ENCODE peak calls at places on chromosomes 2 and 18, in five cellular contexts. U is AG10803; O is body of pancreas; H is CD4-positive, alpha-beta T cell; T is D721Med. M is an unnamed sample.

GRCh38 chr2:71353247-71353646 is 21.7 kb downstream of the ZNF638 start:
- DNase-seq in O (no peak), H (no peak), T (no peak), U (no peak), M (no peak)

GRCh38 chr2:127453392-127454171 is 35.4 kb downstream of the PROC start:
- DNase-seq in H (no peak), T (no peak), U (no peak), O (no peak), M (no peak)

GRCh38 chr18:77140030-77140429 is 7.4 kb upstream of the MBP start:
- DNase-seq in U (no peak), O (no peak), H (no peak), T (no peak), M (no peak)

GRCh38 chr2:138180691-138181386 is 216.6 kb downstream of the HNMT start:
- DNase-seq in H (no peak), T (no peak), U (no peak), O (no peak), M (no peak)

GRCh38 chr2:161486111-161486510 is 70.0 kb downstream of the TBR1 start:
- DNase-seq in T (no peak), H (no peak), U (no peak), O (no peak), M (no peak)

GRCh38 chr2:190210471-190210870 is 109.2 kb downstream of the HIBCH start:
- DNase-seq in U (no peak), T (no peak), H (no peak), O (no peak), M (no peak)

GRCh38 chr2:143121957-143122356 is 7.3 kb upstream of the ARHGAP15 start:
- DNase-seq in O (no peak), U (no peak), H (no peak), T (no peak), M (no peak)

GRCh38 chr2:188892632-188893031 is 81.5 kb upstream of the COL3A1 start:
- DNase-seq in H (no peak), T (no peak), O (no peak), U (no peak), M (no peak)

GRCh38 chr2:181962142-181962541 is 23.5 kb upstream of the PPP1R1C start:
- DNase-seq in H (no peak), T (no peak), U (no peak), O (no peak), M (no peak)

GRCh38 chr2:174587607-174588006 is 10.0 kb downstream of the WIPF1 start:
- DNase-seq in T (no peak), H (no peak), O (no peak), U (peak), M (no peak)

GRCh38 chr2:182608181-182608845 is 107.7 kb upstream of the DNAJC10 start:
- DNase-seq in O (no peak), U (no peak), T (no peak), H (no peak), M (no peak)

GRCh38 chr2:112959109-112959591 is 18.7 kb upstream of the IL36G start:
- DNase-seq in T (no peak), H (no peak), U (no peak), O (no peak), M (no peak)

GRCh38 chr18:32378705-32379104 is 92.0 kb downstream of the GAREM1 start:
- DNase-seq in H (no peak), T (no peak), O (peak), U (no peak), M (no peak)

GRCh38 chr18:574456-575228 is 5.5 kb upstream of the CETN1 start:
- DNase-seq in U (no peak), T (no peak), O (no peak), H (no peak), M (no peak)

GRCh38 chr18:63511285-63511684 is 30.9 kb upstream of the SERPINB12 start:
- DNase-seq in T (no peak), O (no peak), U (peak), H (no peak), M (peak)

GRCh38 chr2:38978504-38978903 is 88.8 kb downstream of the ARHGEF33 start:
- DNase-seq in O (no peak), T (no peak), H (no peak), U (no peak), M (no peak)

GRCh38 chr18:36078751-36079529 is 11.6 kb upstream of the RPRD1A start:
- DNase-seq in U (peak), O (no peak), T (no peak), H (no peak), M (no peak)

GRCh38 chr2:7994397-7994951 is 687.4 kb upstream of the ID2 start:
- DNase-seq in T (no peak), O (peak), U (no peak), H (no peak), M (no peak)

GRCh38 chr2:119849838-119850565 is 90.3 kb downstream of the PTPN4 start:
- DNase-seq in H (no peak), T (no peak), O (no peak), U (no peak), M (no peak)

GRCh38 chr2:164388511-164388910 is 232.8 kb downstream of the GRB14 start:
- DNase-seq in T (no peak), O (no peak), H (no peak), U (peak), M (no peak)

GRCh38 chr18:41121116-41121826 is 833.8 kb upstream of the PIK3C3 start:
- DNase-seq in O (no peak), T (no peak), U (peak), H (no peak), M (no peak)

GRCh38 chr18:48263913-48264506 is 145.2 kb downstream of the ZBTB7C start:
- DNase-seq in O (no peak), T (no peak), H (no peak), U (no peak), M (no peak)

GRCh38 chr18:24616638-24617037 is 156.2 kb downstream of the HRH4 start:
- DNase-seq in H (no peak), O (no peak), U (no peak), T (no peak), M (no peak)

GRCh38 chr2:172179045-172179742 is 76.5 kb upstream of the DLX2 start:
- DNase-seq in H (no peak), T (no peak), O (no peak), U (peak), M (peak)

GRCh38 chr2:216485237-216485636 is 13.4 kb upstream of the RPL37A start:
- DNase-seq in T (no peak), U (no peak), H (no peak), O (no peak), M (no peak)

GRCh38 chr2:238117199-238118154 is 17.3 kb downstream of the ESPNL start:
- DNase-seq in U (peak), O (no peak), T (no peak), H (no peak), M (no peak)

GRCh38 chr2:24365051-24365450 is 4.7 kb upstream of the ITSN2 start:
- DNase-seq in O (peak), H (no peak), T (no peak), U (peak), M (no peak)

GRCh38 chr18:45197526-45197970 is 417.7 kb upstream of the SLC14A2 start:
- DNase-seq in U (peak), H (no peak), O (no peak), T (no peak), M (peak)

GRCh38 chr2:232707076-232707475 is 9.9 kb downstream of the GIGYF2 start:
- DNase-seq in H (no peak), T (no peak), O (no peak), U (no peak), M (no peak)

GRCh38 chr2:67733517-67733916 is 329.3 kb downstream of the C1D start:
- DNase-seq in O (peak), T (no peak), U (no peak), H (no peak), M (peak)

GRCh38 chr2:6916736-6917070 is 509 bp upstream of the RNF144A start:
- DNase-seq in U (no peak), T (no peak), O (no peak), H (no peak), M (no peak)

GRCh38 chr2:112061299-112061698 is 6.2 kb downstream of the TMEM87B start:
- DNase-seq in H (no peak), T (no peak), U (no peak), O (no peak), M (no peak)

GRCh38 chr18:30889582-30890301 is 152.8 kb downstream of the DSC3 start:
- DNase-seq in T (no peak), H (no peak), U (no peak), O (no peak), M (no peak)
- TF ChIP-seq CTCF in T (peak), H (no peak), U (no peak), O (peak), M (no peak)

DNA sequence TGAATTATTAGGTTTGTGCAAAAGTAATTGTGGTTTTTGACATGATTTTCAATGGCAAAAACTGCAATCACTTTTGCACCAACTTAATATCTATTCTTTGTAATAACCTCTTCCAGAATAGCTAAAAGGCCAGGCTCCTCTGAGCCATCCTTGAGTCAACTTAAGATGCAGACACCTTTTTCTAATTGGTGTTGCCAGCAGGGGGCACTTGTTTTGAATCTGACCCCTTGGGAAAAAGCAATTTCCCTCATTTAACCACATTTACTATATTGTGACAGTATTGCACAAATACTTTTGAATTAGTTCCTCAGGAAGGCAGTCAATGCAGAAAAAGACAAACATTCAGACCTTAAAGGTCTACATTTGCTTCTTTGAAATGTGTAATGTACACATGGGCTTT is 78.6 kb upstream of the GALNT5 start:
- DNase-seq in T (no peak), U (no peak), H (no peak), O (no peak), M (peak)
- TF ChIP-seq CTCF in T (no peak), U (no peak), H (no peak), O (no peak), M (no peak)

GRCh38 chr2:19769513-19769912 is 132.3 kb downstream of the TTC32 start:
- DNase-seq in U (no peak), T (no peak), H (no peak), O (no peak), M (no peak)
- TF ChIP-seq CTCF in U (peak), T (no peak), H (no peak), O (no peak), M (no peak)

DNA sequence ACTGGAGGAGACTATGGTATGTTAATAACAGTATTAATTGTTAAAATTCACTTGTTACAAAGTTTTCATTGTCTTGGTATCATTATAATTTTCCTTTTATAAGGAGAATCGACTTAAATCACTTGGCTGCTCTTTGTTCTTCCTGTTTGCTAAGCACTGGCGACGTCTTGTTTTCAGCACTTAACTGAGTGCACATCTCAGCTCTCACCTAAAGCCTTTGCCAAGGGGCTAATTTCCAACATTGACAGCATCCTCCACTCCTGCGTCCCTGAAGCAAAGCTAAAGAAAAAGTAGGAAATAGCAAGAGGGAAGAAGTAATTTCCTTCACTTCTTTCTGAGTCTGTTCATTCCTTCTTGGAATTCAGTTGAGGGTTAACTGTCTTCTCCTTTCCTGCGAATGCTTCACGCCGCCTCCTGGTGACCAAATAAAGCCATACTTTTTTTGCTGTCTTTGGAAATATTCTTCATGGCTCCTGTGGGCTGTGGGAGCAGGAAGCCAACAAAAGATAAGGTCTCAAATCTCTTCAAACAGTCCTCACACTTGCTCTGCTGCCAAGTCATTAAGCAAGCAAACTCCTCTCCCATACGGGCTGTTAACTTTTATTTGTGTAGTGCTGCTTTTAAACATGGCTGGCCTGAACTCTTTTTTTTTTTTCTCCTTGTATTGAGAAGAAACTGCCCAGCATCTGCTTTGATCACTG is 100.8 kb downstream of the DPP10 start:
- DNase-seq in T (no peak), O (peak), H (no peak), U (peak), M (no peak)
- TF ChIP-seq CTCF in T (peak), O (peak), H (no peak), U (peak), M (no peak)

GRCh38 chr2:151691621-151692020 is 42.7 kb downstream of the NEB start:
- DNase-seq in T (no peak), H (no peak), O (no peak), U (peak), M (no peak)
- TF ChIP-seq CTCF in T (peak), H (no peak), O (no peak), U (no peak), M (no peak)

M was measured in activated CD8-positive, alpha-beta T cell treated with anti-CD3 and anti-CD28 coated beads for 36 hours.